ENCODE peak calls at places on chromosomes 6 and 20, in nine cellular contexts. U, L, Z, Q, T, P, H, F and E are unnamed samples.

GRCh38 chr6:106885659-106886058 is 88.9 kb downstream of the CD24 start:
- DNase-seq in H (no peak), Z (no peak), Q (no peak), L (no peak), F (peak), P (no peak), U (no peak), T (no peak), E (no peak)

GRCh38 chr6:94902974-94903628 is 674.2 kb upstream of the MANEA start:
- DNase-seq in Q (no peak), U (no peak), Z (no peak), L (no peak), T (no peak), P (no peak), H (no peak), F (no peak), E (no peak)

GRCh38 chr6:77463881-77464867 is 883 bp upstream of the HTR1B start:
- DNase-seq in H (no peak), Z (no peak), P (no peak), F (peak), T (no peak), U (peak), Q (peak), L (peak), E (no peak)

GRCh38 chr6:30689022-30689865 is 1.5 kb downstream of the NRM start:
- DNase-seq in Z (no peak), L (no peak), H (no peak), Q (no peak), T (no peak), U (no peak), F (no peak), P (no peak), E (no peak)

GRCh38 chr6:23584134-23584763 is 541.8 kb upstream of the NRSN1 start:
- DNase-seq in T (no peak), F (no peak), P (peak), Q (no peak), Z (peak), L (no peak), H (no peak), U (no peak), E (no peak)

GRCh38 chr6:32416031-32416430 is 9.1 kb upstream of the BTNL2 start:
- DNase-seq in U (no peak), P (no peak), Z (no peak), H (no peak), F (no peak), L (no peak), Q (no peak), T (no peak), E (no peak)

GRCh38 chr6:49550413-49551125 is at the start of gene C6orf141:
- DNase-seq in H (no peak), T (peak), Z (peak), F (peak), P (peak), U (no peak), Q (no peak), L (no peak), E (peak)

GRCh38 chr6:51569594-51569993 is 517.8 kb downstream of the PKHD1 start:
- DNase-seq in H (no peak), Z (no peak), U (no peak), L (no peak), P (peak), F (no peak), T (no peak), Q (no peak), E (no peak)

GRCh38 chr6:43670623-43670986 is 17.0 kb downstream of the MRPS18A start:
- DNase-seq in F (no peak), Q (no peak), T (no peak), U (no peak), P (no peak), H (no peak), L (no peak), Z (no peak), E (no peak)

GRCh38 chr20:5316188-5317158 is at the start of gene PROKR2:
- DNase-seq in T (peak), F (peak), Q (no peak), L (no peak), P (no peak), Z (no peak), H (no peak), U (no peak), E (no peak)
- TF ChIP-seq CTCF in T (peak), F (peak), Q (no peak), L (no peak), P (no peak), Z (no peak), H (no peak), U (no peak), E (peak)

DNA sequence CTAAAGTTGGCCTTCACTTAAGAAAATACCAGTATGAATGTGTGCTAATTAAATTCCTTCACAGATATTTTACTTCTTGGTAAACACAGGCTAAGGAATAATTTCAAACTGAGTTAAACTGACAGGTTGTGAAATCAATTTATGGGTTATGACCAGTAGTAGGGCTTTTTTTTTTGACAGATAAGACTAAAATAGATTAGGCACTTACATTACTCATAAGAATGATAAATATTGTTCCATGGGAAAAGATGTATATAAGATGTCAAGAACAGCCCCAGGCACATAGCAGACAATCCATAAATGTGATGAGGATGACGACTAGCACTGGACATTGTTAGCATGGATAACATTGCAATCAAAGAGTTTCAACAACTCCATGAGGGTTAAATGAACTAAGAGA is 22.9 kb downstream of the NT5E start:
- DNase-seq in Z (no peak), H (no peak), U (no peak), T (no peak), F (no peak), P (peak), L (no peak), Q (no peak), E (no peak)
- TF ChIP-seq CTCF in Z (no peak), H (no peak), U (no peak), T (no peak), F (no peak), P (no peak), L (no peak), Q (no peak), E (no peak)

DNA sequence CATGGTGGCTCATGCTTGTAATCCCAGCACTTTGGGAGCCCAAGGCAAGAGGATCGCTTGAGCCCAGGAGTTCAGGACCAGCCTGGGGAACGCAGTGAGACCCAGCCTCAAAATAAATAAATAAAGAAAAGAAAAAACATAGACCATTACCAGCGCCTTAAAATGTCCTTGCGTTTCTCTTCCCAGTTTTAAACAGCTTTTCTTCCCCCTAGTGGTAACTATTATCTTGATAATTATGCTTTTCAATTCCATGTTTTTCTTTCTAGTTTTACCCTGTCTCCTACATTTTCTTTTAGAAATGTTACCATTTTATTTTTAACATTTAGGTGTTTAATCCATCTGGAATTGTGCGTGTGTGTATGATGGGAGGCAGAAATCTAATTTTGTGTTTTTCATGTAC is 24.4 kb downstream of the DNAH8 start:
- DNase-seq in P (peak), Q (no peak), H (no peak), T (no peak), U (no peak), F (no peak), Z (no peak), L (no peak), E (no peak)
- TF ChIP-seq CTCF in P (peak), Q (no peak), H (no peak), T (peak), U (no peak), F (peak), Z (no peak), L (peak), E (peak)

GRCh38 chr6:137471951-137472350 is 22.2 kb downstream of the OLIG3 start:
- DNase-seq in U (no peak), H (no peak), F (no peak), Q (no peak), Z (no peak), P (no peak), L (no peak), T (no peak), E (no peak)
- TF ChIP-seq CTCF in U (no peak), H (no peak), F (no peak), Q (no peak), Z (no peak), P (no peak), L (no peak), T (no peak), E (no peak)

GRCh38 chr6:10852281-10852965 is 14.1 kb upstream of the MAK start:
- DNase-seq in T (no peak), Q (no peak), U (no peak), H (no peak), P (no peak), L (no peak), Z (no peak), F (no peak), E (no peak)
- TF ChIP-seq CTCF in T (no peak), Q (no peak), U (no peak), H (no peak), P (no peak), L (no peak), Z (no peak), F (no peak), E (no peak)